ENCODE peak calls at places on chromosomes 12 and 14, in seven cellular contexts. R is K562, B is HCT116, M is breast epithelium, Y is GM23338, K is transverse colon, J is sigmoid colon. G is an unnamed sample.
A peak's percentile ranks its signal among the peaks of the same experiment; 100 is the strongest.

GRCh38 chr12:101908395-101908794 is 31.0 kb downstream of the DRAM1 start:
- DNase-seq in R (no peak), B (no peak), M (no peak), Y (no peak), K (no peak), J (no peak), G (no peak)

GRCh38 chr12:81596558-81596957 is 162.6 kb downstream of the PPFIA2 start:
- DNase-seq in R (no peak), B (no peak), M (no peak), Y (no peak), K (no peak), J (no peak), G (no peak)

GRCh38 chr12:125734137-125734536 is 668.9 kb downstream of the AACS start:
- DNase-seq in R (no peak), B (no peak), M (no peak), Y (peak; percentile 28), K (no peak), J (no peak), G (no peak)

GRCh38 chr12:61250303-61250702 is 1009.9 kb upstream of the USP15 start:
- DNase-seq in R (no peak), B (no peak), M (no peak), Y (no peak), K (no peak), J (no peak), G (no peak)

GRCh38 chr12:1912580-1913376 is 5.7 kb downstream of the CACNA2D4 start:
- DNase-seq in R (peak; percentile 2), B (no peak), M (peak; percentile 13), Y (no peak), K (no peak), J (no peak), G (no peak)

GRCh38 chr14:38442208-38442607 is 186.3 kb upstream of the CLEC14A start:
- DNase-seq in R (no peak), B (no peak), M (no peak), Y (peak; percentile 11), K (no peak), J (no peak), G (no peak)

GRCh38 chr14:57189070-57189469 is 79.6 kb downstream of the EXOC5 start:
- DNase-seq in R (peak; percentile 13), B (peak; percentile 15), M (no peak), Y (peak; percentile 44), K (no peak), J (no peak), G (peak; percentile 3)

GRCh38 chr14:61270714-61271113 is 10.4 kb downstream of the TMEM30B start:
- DNase-seq in R (no peak), B (no peak), M (no peak), Y (no peak), K (no peak), J (no peak), G (no peak)

GRCh38 chr12:46487567-46488131 is 115.1 kb upstream of the SLC38A2 start:
- DNase-seq in R (no peak), B (no peak), M (no peak), Y (no peak), K (no peak), J (no peak), G (no peak)

GRCh38 chr12:51403159-51403558 is 12.0 kb upstream of the GALNT6 start:
- DNase-seq in R (no peak), B (no peak), M (no peak), Y (no peak), K (no peak), J (no peak), G (no peak)

GRCh38 chr12:107558816-107559382 is 126.7 kb upstream of the PWP1 start:
- DNase-seq in R (no peak), B (no peak), M (no peak), Y (no peak), K (no peak), J (no peak), G (peak; percentile 93)

GRCh38 chr12:50672158-50672557 is 91.7 kb upstream of the ATF1 start:
- DNase-seq in R (no peak), B (no peak), M (no peak), Y (no peak), K (no peak), J (no peak), G (no peak)

GRCh38 chr14:100640481-100641273 is 53.5 kb upstream of the BEGAIN start:
- DNase-seq in R (no peak), B (no peak), M (no peak), Y (no peak), K (peak; percentile 57), J (no peak), G (no peak)

GRCh38 chr14:49497725-49498348 is 88.3 kb downstream of the RPS29 start:
- DNase-seq in R (peak; percentile 33), B (peak; percentile 72), M (no peak), Y (peak; percentile 94), K (no peak), J (no peak), G (peak; percentile 70)

GRCh38 chr12:64824500-64825142 is at the start of gene TBC1D30:
- DNase-seq in R (no peak), B (no peak), M (no peak), Y (peak; percentile 58), K (no peak), J (no peak), G (no peak)

GRCh38 chr14:103329421-103330347 is 4.4 kb upstream of the EIF5 start:
- DNase-seq in R (peak; percentile 20), B (no peak), M (no peak), Y (no peak), K (peak; percentile 37), J (no peak), G (peak; percentile 64)

DNA sequence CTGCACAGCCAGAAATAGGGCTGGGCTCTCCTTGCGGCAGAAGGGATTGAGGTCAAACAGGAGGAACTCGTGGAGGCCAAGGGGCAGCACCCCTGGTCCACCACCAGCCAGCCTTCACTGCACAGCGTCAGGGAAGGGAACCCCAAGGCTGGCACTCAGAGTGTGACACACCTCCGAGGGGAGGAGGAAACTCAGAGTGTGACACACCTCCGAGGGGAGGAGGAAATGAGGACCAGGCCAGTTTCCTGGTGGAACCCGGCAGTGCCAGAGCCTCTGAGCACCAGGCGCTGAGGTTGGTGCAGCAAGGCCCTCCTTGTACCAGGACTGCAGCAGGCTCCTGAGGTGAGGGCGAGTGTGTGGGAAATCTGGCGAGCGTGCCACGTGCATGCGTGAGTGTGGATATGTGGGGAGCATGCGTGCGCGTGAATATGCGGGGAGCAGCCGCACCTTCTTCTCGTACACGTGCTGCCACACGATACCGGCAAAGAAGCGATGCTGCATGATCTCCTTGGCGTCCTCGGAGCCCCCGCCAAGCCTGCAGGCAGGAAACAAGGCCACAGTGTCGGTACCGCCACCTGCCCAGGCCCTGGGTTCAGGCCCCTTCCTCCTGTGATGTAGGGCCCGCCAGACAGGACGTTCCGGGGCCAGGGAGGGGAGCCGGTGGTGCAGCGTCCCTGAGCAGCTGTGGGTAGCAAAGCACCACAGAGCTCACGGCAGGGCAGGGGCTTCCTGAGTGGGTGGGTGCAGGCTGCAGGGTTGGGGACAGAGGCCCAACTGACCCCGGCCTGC is 19.2 kb downstream of the SIVA1 start:
- DNase-seq in R (no peak), B (no peak), M (no peak), Y (no peak), K (no peak), J (no peak), G (no peak)
- TF ChIP-seq POLR2AphosphoS5 in R (no peak), B (no peak), M (no peak), Y (no peak), K (no peak), J (no peak), G (no peak)

DNA sequence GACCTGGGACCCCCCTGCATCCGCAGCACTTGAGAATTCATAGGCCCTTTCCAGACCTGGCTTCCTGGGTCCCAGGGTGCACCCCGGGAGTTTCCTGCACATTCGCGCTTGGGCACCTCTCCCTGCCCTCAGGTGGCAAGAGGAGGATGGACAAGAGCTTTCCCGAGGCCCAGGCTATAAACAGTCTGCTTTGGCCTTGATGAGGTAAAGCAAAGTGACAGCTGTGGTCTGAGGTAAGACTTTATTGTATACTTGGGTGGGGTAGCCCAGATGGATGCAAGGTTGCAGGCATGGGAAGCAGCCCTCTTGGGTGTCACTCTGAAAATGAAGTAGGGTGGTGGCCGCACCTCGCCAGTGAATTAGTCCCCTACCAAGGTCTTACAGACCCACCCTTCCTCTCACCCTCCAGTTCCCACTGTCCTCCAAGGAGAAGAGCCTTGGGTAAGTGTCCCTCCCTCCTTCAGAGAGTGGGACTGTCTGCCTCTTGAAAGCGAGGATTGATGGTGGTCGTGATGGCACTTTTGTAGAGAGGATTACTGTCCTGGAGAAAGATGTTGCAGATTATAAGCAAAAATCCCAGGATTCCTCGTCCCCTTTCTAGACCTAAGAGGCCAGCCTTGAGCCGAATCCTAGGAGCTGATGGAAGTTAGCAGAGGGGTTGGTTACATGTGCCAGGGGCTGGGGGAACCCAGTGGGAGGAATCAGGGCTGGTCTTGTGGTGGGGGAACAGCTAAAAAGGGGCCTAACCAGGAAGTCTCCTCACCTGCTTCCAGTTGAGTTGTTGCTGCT is 10.6 kb upstream of the CSAD start:
- DNase-seq in R (no peak), B (no peak), M (no peak), Y (no peak), K (no peak), J (no peak), G (no peak)
- TF ChIP-seq POLR2AphosphoS5 in R (no peak), B (peak; percentile 9), M (no peak), Y (no peak), K (peak; percentile 7), J (no peak), G (no peak)

GRCh38 chr14:96095058-96095457 is 55.9 kb downstream of the C14orf132 start:
- DNase-seq in R (no peak), B (no peak), M (no peak), Y (no peak), K (no peak), J (no peak), G (no peak)
- TF ChIP-seq POLR2AphosphoS5 in R (no peak), B (no peak), M (no peak), Y (no peak), K (no peak), J (no peak), G (no peak)

GRCh38 chr12:54865683-54866324 is 11.5 kb downstream of the MUCL1 start:
- DNase-seq in R (no peak), B (no peak), M (no peak), Y (no peak), K (no peak), J (no peak), G (no peak)

GRCh38 chr12:54859502-54859901 is 5.2 kb downstream of the MUCL1 start:
- DNase-seq in R (no peak), B (no peak), M (no peak), Y (peak; percentile 68), K (no peak), J (no peak), G (no peak)

GRCh38 chr12:54858562-54858961 is 4.2 kb downstream of the MUCL1 start:
- DNase-seq in R (no peak), B (no peak), M (no peak), Y (no peak), K (no peak), J (no peak), G (no peak)

GRCh38 chr12:54863948-54864584 is 9.8 kb downstream of the MUCL1 start:
- DNase-seq in R (no peak), B (no peak), M (no peak), Y (no peak), K (no peak), J (no peak), G (no peak)

DNA sequence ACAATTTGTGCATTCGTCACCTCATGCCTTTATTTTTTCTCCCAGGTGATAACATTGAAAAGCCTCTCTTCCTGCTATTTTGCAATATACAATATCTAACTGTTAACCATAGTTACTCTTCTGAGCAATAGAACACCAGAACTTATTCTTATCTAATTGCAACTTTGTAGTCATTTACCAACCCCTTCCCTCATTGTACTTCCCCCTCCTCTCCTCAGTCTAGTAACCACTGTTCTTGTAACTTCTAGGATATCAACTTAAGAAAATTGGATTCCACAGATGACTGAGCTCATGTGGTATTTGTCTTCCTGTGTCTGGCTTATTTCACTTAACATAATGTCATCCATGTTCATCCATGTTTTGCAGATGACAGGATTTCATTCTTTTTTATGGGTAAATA is 7.6 kb downstream of the MUCL1 start:
- DNase-seq in R (no peak), B (no peak), M (no peak), Y (no peak), K (no peak), J (no peak), G (no peak)
- TF ChIP-seq POLR2AphosphoS5 in R (no peak), B (no peak), M (no peak), Y (no peak), K (no peak), J (no peak), G (no peak)

G was measured in HepG2.